ENCODE peak calls at places on chromosomes 4 and X, in four cellular contexts. F is IMR-90, I is neuronal stem cell, D is H1. Z is an unnamed sample.

GRCh38 chrX:12989456-12989855 is 14.5 kb downstream of the TMSB4X start:
- DNase-seq in F (peak; percentile 13), I (no peak), D (no peak), Z (no peak)

GRCh38 chrX:78321809-78322208 is 5.6 kb downstream of the CYSLTR1 start:
- DNase-seq in I (no peak), F (no peak), D (no peak), Z (no peak)

GRCh38 chrX:111283446-111283845 is 13.2 kb upstream of the CAPN6 start:
- DNase-seq in I (no peak), F (no peak), D (no peak), Z (no peak)

GRCh38 chr4:98775672-98776071 is 117.3 kb upstream of the TSPAN5 start:
- DNase-seq in F (no peak), D (no peak), I (no peak), Z (no peak)

GRCh38 chr4:25486171-25486570 is 109.1 kb downstream of the ANAPC4 start:
- DNase-seq in F (no peak), I (no peak), D (no peak), Z (no peak)

GRCh38 chr4:149203256-149204001 is 612.2 kb downstream of the IQCM start:
- DNase-seq in I (no peak), F (peak; percentile 41), D (no peak), Z (no peak)

GRCh38 chr4:76897522-76898384 is at the start of gene SOWAHB:
- DNase-seq in F (no peak), I (peak; percentile 32), D (peak; percentile 80), Z (no peak)

GRCh38 chr4:97938141-97938540 is 205.1 kb downstream of the STPG2 start:
- DNase-seq in F (no peak), D (no peak), I (no peak), Z (no peak)

GRCh38 chr4:176238157-176238608 is 30.8 kb downstream of the ASB5 start:
- DNase-seq in I (no peak), D (no peak), F (peak; percentile 87), Z (no peak)

GRCh38 chr4:78766026-78766425 is 10.1 kb upstream of the BMP2K start:
- DNase-seq in D (no peak), I (no peak), F (peak; percentile 87), Z (no peak)

GRCh38 chrX:13120017-13120416 is 75.6 kb upstream of the FAM9C start:
- DNase-seq in F (peak; percentile 53), D (no peak), I (no peak), Z (peak; percentile 42)

GRCh38 chr4:38170380-38170779 is 210.2 kb downstream of the PTTG2 start:
- DNase-seq in F (no peak), D (no peak), I (no peak), Z (no peak)

GRCh38 chr4:83947811-83948210 is 411.9 kb downstream of the GPAT3 start:
- DNase-seq in F (peak; percentile 1), I (peak; percentile 26), D (no peak), Z (no peak)

GRCh38 chrX:153380691-153381090 is 20.5 kb downstream of the PNMA6E start:
- DNase-seq in I (no peak), D (no peak), F (no peak), Z (no peak)

GRCh38 chr4:82642321-82642720 is 80.5 kb upstream of the TMEM150C start:
- DNase-seq in F (no peak), D (no peak), I (no peak), Z (no peak)

GRCh38 chrX:79604364-79604763 is 237.2 kb upstream of the ITM2A start:
- DNase-seq in I (no peak), F (no peak), D (no peak), Z (no peak)

GRCh38 chrX:33183366-33183765 is 28.0 kb downstream of the DMD start:
- DNase-seq in D (no peak), F (peak; percentile 82), I (no peak), Z (peak; percentile 43)

GRCh38 chr4:84493092-84493850 is 5.8 kb downstream of the NKX6-1 start:
- DNase-seq in D (peak; percentile 80), I (no peak), F (peak; percentile 10), Z (peak; percentile 55)

DNA sequence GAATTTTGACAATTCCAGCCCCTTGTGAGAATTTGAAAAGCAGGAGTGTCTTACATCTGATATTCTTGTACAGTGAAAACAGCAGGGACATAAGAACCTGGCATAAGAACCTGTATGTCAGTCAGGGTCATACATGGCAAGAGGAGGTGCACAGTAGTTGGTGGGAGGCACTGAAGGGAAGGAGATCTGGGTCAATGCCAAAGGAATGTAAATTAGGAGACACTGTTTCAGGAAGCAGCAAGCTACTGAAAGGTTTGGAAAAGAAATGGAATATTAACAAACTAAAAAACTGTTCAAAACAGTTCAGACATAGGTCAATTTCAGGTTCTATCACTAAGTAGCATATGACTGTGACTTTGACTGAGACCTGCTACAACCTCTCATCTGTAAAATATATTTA is 25.0 kb upstream of the SPP1 start:
- DNase-seq in F (no peak), I (no peak), D (no peak), Z (no peak)
- H3K27ac ChIP-seq in F (no peak overlapping the region), I (no peak overlapping the region), D (no peak overlapping the region), Z (peak overlapping the region; percentile 58)

GRCh38 chr4:6422105-6422504 is 50.3 kb downstream of the PPP2R2C start:
- DNase-seq in D (no peak), F (no peak), I (no peak), Z (no peak)

GRCh38 chr4:6421397-6421796 is 51.0 kb downstream of the PPP2R2C start:
- DNase-seq in D (no peak), F (no peak), I (no peak), Z (no peak)

GRCh38 chr4:6420036-6420435 is 52.4 kb downstream of the PPP2R2C start:
- DNase-seq in D (no peak), F (no peak), I (no peak), Z (no peak)

GRCh38 chr4:6419452-6420028 is 52.9 kb downstream of the PPP2R2C start:
- DNase-seq in F (peak; percentile 4), D (no peak), I (no peak), Z (no peak)

GRCh38 chr4:6420972-6421371 is 51.4 kb downstream of the PPP2R2C start:
- DNase-seq in F (no peak), D (no peak), I (no peak), Z (no peak)
- H4K91ac ChIP-seq in F (no peak overlapping the region), D (no peak overlapping the region), I (no peak overlapping the region), Z (no peak overlapping the region)

DNA sequence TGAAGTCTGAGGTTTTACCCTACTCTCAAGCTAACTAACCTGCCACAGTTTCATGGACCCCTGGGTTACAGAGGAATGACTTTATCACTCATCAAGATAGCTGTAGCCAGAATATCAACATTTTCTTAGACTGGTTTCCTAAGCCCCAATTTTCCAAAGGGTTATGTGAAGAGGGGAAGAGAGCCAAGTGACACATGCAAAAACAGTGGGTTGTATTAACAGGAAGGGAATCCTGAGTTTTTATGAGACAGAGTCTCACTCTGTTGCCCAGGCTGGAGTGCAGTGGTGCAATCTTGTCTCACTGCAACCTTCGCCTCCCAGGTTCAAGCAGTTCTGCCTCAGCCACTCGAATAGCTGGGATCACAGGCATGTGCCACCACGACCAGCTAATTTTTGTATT is 5.4 kb downstream of the AFF1 start:
- DNase-seq in F (peak; percentile 60), I (no peak), D (no peak), Z (peak; percentile 34)
- H3K23ac ChIP-seq in F (no peak overlapping the region), I (no peak overlapping the region), D (no peak overlapping the region), Z (no peak overlapping the region)

DNA sequence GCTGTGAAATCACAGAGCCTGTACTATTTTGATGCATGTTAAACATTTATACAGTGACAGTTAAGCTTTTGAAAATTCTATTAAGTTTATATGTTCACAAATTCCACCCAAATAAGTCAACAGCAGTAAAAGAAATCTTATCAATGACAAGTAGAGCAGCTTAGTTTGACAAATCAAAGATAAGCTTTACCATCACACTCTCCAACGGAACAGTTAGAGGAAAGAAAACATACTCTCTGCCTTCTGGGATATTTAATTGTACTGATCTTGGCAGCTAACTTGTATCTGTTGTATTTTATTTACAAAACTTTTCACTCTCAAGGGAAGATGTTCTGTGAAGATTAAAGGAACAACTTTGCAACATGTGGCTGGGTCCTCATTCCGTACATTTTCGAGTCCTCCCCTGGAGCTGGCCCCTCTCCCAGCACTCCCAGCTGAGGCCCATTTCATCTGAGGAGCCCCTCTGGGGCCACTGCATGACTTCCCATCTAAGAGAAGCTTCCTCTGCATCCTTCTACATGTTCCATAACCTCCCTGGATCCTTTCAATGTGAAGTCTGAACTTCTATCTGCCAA is 74.4 kb downstream of the RPS3A start:
- DNase-seq in F (peak; percentile 16), D (no peak), I (no peak), Z (peak; percentile 40)
- H3K27ac ChIP-seq in F (peak overlapping the region; percentile 43), D (no peak overlapping the region), I (no peak overlapping the region), Z (no peak overlapping the region)

GRCh38 chr4:88963817-88964216 is 93.2 kb downstream of the FAM13A start:
- DNase-seq in F (peak; percentile 73), D (no peak), I (no peak), Z (peak; percentile 73)

GRCh38 chr4:88967883-88968316 is 89.1 kb downstream of the FAM13A start:
- DNase-seq in F (no peak), I (no peak), D (no peak), Z (no peak)

GRCh38 chr4:88965053-88965452 is 91.9 kb downstream of the FAM13A start:
- DNase-seq in D (no peak), I (no peak), F (peak; percentile 16), Z (no peak)

GRCh38 chr4:88962430-88962829 is 94.6 kb downstream of the FAM13A start:
- DNase-seq in D (no peak), F (no peak), I (no peak), Z (no peak)

DNA sequence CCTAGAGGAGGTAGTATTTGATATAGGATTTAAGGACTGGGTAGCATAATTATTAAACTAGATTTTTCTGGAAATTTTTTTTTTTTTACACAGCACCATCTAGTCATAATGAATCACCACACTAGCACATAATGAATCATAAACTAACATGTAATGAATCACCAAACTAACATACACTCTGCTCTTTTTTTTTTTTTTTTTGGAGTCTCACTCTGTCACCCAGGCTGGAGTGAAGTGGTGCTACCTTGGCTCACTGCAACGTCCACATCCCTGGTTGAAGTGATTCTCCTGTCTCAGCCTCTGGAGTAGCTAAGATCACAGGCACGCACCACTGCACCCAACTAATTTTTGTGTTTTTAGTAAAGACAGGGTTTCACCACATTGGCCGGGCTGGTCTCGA is 92.5 kb downstream of the FAM13A start:
- DNase-seq in D (no peak), F (peak; percentile 79), I (no peak), Z (peak; percentile 40)
- H4K91ac ChIP-seq in D (no peak overlapping the region), F (peak overlapping the region; percentile 14), I (no peak overlapping the region), Z (no peak overlapping the region)